ENCODE peak calls at places on chromosomes 4 and X, in seven cellular contexts. S, E, T, G, U, D and H are unnamed samples.

GRCh38 chr4:4326136-4326535 is 36.1 kb downstream of the ZBTB49 start:
- DNase-seq in U (no peak), T (no peak), E (no peak), G (no peak), D (no peak), S (no peak), H (no peak)

GRCh38 chr4:98421106-98421505 is 159.9 kb downstream of the RAP1GDS1 start:
- DNase-seq in T (no peak), E (no peak), D (no peak), U (no peak), G (no peak), S (no peak), H (no peak)

GRCh38 chr4:153528705-153529493 is 62.7 kb downstream of the TMEM131L start:
- DNase-seq in T (peak), D (no peak), S (peak), U (no peak), E (no peak), G (no peak), H (no peak)

GRCh38 chrX:123976671-123977316 is 15.3 kb downstream of the STAG2 start:
- DNase-seq in T (peak), D (no peak), S (no peak), E (peak), G (peak), U (no peak), H (no peak)

GRCh38 chr4:48112017-48112667 is 21.9 kb downstream of the TXK start:
- DNase-seq in T (no peak), U (no peak), G (no peak), D (no peak), S (no peak), E (no peak), H (no peak)

GRCh38 chr4:156889616-156890594 is 81.7 kb downstream of the PDGFC start:
- DNase-seq in U (no peak), D (no peak), G (no peak), T (no peak), S (no peak), E (no peak), H (no peak)

GRCh38 chr4:85514117-85514516 is 39.2 kb downstream of the ARHGAP24 start:
- DNase-seq in G (no peak), U (no peak), T (no peak), S (no peak), E (no peak), D (no peak), H (no peak)

GRCh38 chrX:106306391-106306947 is 138.4 kb downstream of the PWWP3B start:
- DNase-seq in T (no peak), D (no peak), S (no peak), G (no peak), U (no peak), E (no peak), H (no peak)

GRCh38 chr4:3059090-3059428 is 15.3 kb downstream of the HTT-AS start:
- DNase-seq in E (no peak), D (no peak), U (peak), G (no peak), S (no peak), T (no peak), H (no peak)

GRCh38 chr4:173522874-173523395 is 7.1 kb downstream of the HAND2 start:
- DNase-seq in G (no peak), E (no peak), U (no peak), T (no peak), S (no peak), D (no peak), H (no peak)

GRCh38 chr4:138301536-138301935 is 59.4 kb upstream of the SLC7A11 start:
- DNase-seq in E (no peak), G (no peak), U (no peak), T (no peak), S (no peak), D (no peak), H (no peak)

GRCh38 chr4:17781072-17781830 is at the start of gene FAM184B:
- DNase-seq in E (no peak), D (no peak), U (no peak), S (peak), G (peak), T (no peak), H (peak)

GRCh38 chr4:39353478-39354177 is 12.5 kb downstream of the RFC1 start:
- DNase-seq in S (no peak), T (no peak), U (peak), D (peak), E (no peak), G (peak), H (peak)

GRCh38 chr4:52106701-52107100 is 55.6 kb downstream of the SPATA18 start:
- DNase-seq in T (no peak), G (no peak), E (no peak), D (no peak), U (no peak), S (no peak), H (no peak)

GRCh38 chrX:153870288-153870690 is 15.7 kb downstream of the L1CAM start:
- DNase-seq in E (no peak), U (no peak), G (no peak), D (no peak), T (no peak), S (no peak), H (peak)

GRCh38 chr4:85815796-85816459 is 341.0 kb downstream of the ARHGAP24 start:
- DNase-seq in T (no peak), G (no peak), E (no peak), U (no peak), D (no peak), S (no peak), H (no peak)

GRCh38 chr4:536351-536972 is 37.5 kb downstream of the PIGG start:
- DNase-seq in D (no peak), U (no peak), G (no peak), T (no peak), E (no peak), S (no peak), H (no peak)

GRCh38 chr4:52588771-52589591 is 70.1 kb downstream of the USP46 start:
- DNase-seq in S (no peak), U (no peak), E (no peak), T (no peak), G (no peak), D (no peak), H (no peak)

GRCh38 chrX:119266364-119266995 is 30.4 kb downstream of the PGRMC1 start:
- DNase-seq in U (no peak), T (peak), G (peak), D (no peak), S (no peak), E (peak), H (peak)

GRCh38 chrX:20388594-20388993 is 121.9 kb upstream of the RPS6KA3 start:
- DNase-seq in S (no peak), E (no peak), T (no peak), U (no peak), D (no peak), G (no peak), H (no peak)

GRCh38 chr4:87078987-87079469 is 141.4 kb downstream of the KLHL8 start:
- DNase-seq in S (no peak), T (no peak), E (no peak), D (no peak), G (no peak), U (no peak), H (no peak)

GRCh38 chr4:175504316-175504715 is 307.7 kb downstream of the GPM6A start:
- DNase-seq in E (no peak), G (no peak), U (no peak), D (no peak), S (no peak), T (no peak), H (no peak)

GRCh38 chr4:40185830-40186664 is 10.8 kb upstream of the RHOH start:
- DNase-seq in T (no peak), E (no peak), S (peak), D (peak), G (no peak), U (no peak), H (no peak)

GRCh38 chrX:119990409-119990994 is 47.0 kb upstream of the NKAP start:
- DNase-seq in E (no peak), T (no peak), D (no peak), G (no peak), S (peak), U (no peak), H (no peak)

GRCh38 chrX:102154218-102154860 is 1.4 kb downstream of the BEX5 start:
- DNase-seq in G (peak), D (no peak), T (no peak), E (no peak), S (peak), U (no peak), H (no peak)

GRCh38 chr4:183670251-183670650 is 11.2 kb downstream of the TRAPPC11 start:
- DNase-seq in D (no peak), U (no peak), S (no peak), T (no peak), E (no peak), G (no peak), H (no peak)

GRCh38 chrX:123859409-123859827 is 435 bp upstream of the XIAP start:
- DNase-seq in T (no peak), D (peak), U (no peak), G (peak), S (peak), E (no peak), H (no peak)

GRCh38 chr4:80266267-80266901 is at the start of gene FGF5:
- DNase-seq in S (peak), T (peak), D (no peak), E (no peak), U (peak), G (peak), H (no peak)

GRCh38 chrX:154021131-154021611 is 1.5 kb upstream of the IRAK1 start:
- DNase-seq in U (no peak), D (no peak), E (no peak), S (no peak), G (no peak), T (peak), H (no peak)

GRCh38 chr4:84258905-84259830 is 239.9 kb downstream of the NKX6-1 start:
- DNase-seq in U (no peak), E (peak), G (no peak), T (peak), D (peak), S (peak), H (no peak)

GRCh38 chrX:154025230-154025629 is 5.5 kb upstream of the IRAK1 start:
- DNase-seq in G (no peak), S (no peak), D (no peak), E (no peak), U (no peak), T (no peak), H (no peak)

GRCh38 chr4:101128473-101128872 is 218.9 kb downstream of the PPP3CA start:
- DNase-seq in S (no peak), D (no peak), U (no peak), T (no peak), G (no peak), E (no peak), H (no peak)

GRCh38 chr4:101125045-101125713 is 222.1 kb downstream of the PPP3CA start:
- DNase-seq in G (no peak), S (no peak), D (no peak), U (no peak), T (no peak), E (no peak), H (no peak)

GRCh38 chr4:101127176-101127790 is 220.0 kb downstream of the PPP3CA start:
- DNase-seq in G (no peak), T (no peak), U (no peak), S (no peak), E (no peak), D (no peak), H (no peak)

GRCh38 chr4:101123231-101123630 is 224.1 kb downstream of the PPP3CA start:
- DNase-seq in U (no peak), G (no peak), T (no peak), S (no peak), D (no peak), E (no peak), H (no peak)

DNA sequence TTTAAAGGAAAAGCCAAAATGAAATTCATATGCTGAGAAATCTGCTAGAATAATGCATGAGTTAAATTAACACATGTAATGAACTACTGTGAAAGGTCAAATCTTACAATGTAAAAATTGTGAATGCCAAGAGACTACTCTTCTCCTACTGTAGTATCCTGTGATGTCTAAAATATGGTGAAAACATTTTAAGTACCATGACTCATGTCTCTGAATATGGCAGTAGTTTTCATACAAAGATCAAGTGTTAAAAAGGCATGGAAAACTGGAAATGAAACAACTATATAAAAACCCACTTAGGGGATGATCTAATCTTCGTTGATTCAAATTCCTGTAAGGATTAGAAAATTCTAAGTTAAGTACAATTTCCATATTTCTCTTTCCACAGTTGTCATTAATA is 221.3 kb downstream of the PPP3CA start:
- DNase-seq in U (no peak), S (no peak), T (no peak), G (no peak), D (no peak), E (no peak), H (no peak)
- TF ChIP-seq TAF1 in U (no peak), S (no peak), T (no peak), G (no peak), D (no peak), E (no peak), H (no peak)

GRCh38 chr4:74228691-74229640 is 71.0 kb downstream of the MTHFD2L start:
- DNase-seq in U (no peak), E (peak), D (no peak), G (peak), S (peak), T (peak), H (no peak)

GRCh38 chr4:74235135-74235534 is 73.1 kb upstream of the EPGN start:
- DNase-seq in S (no peak), E (no peak), D (no peak), T (no peak), U (no peak), G (no peak), H (no peak)

DNA sequence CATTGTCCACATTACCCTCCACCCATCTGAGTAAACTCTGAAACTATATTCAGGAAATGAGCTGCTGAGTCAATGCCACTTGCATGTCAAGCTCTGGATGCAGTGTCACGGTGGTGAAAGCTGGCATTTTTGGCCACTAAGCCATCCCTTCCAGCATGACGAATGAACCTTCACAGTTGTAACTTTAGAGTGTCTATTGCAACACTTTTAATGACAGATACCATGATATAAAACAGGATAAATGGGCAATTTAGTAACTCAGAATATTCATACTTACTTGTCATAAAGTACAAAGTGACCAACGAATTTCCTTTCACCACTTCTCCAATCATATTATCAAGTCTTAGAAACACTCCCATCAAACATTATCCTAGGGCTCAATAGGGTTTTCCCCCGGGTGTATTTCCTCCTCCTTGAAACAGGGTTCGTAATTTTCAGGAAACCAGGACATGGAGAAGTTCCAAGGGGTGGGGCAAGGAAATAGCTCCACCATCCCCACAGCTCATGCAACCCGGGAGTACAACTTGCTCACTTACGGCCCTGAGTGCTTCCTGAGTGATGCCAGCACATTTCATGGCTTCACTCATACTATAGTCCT is 73.1 kb downstream of the MTHFD2L start:
- DNase-seq in T (no peak), G (no peak), S (no peak), U (no peak), D (no peak), E (no peak), H (no peak)
- TF ChIP-seq POLR2AphosphoS5 in T (no peak), G (no peak), S (no peak), U (no peak), D (no peak), E (no peak), H (no peak)

GRCh38 chr4:171746418-171746817 is 66.8 kb upstream of the GALNTL6 start:
- DNase-seq in E (no peak), G (no peak), U (no peak), S (no peak), T (no peak), D (no peak), H (no peak)
- TF ChIP-seq TAF1 in E (no peak), G (no peak), U (no peak), S (no peak), T (no peak), D (no peak), H (no peak)

GRCh38 chr4:109233585-109233984 is 68.9 kb downstream of the COL25A1 start:
- DNase-seq in D (no peak), G (no peak), S (no peak), E (no peak), T (no peak), U (no peak), H (no peak)
- TF ChIP-seq POLR2AphosphoS5 in D (no peak), G (no peak), S (no peak), E (no peak), T (no peak), U (no peak), H (no peak)

GRCh38 chr4:151992755-151993154 is 231.9 kb upstream of the GATB start:
- DNase-seq in T (no peak), S (no peak), G (no peak), E (no peak), U (no peak), D (no peak), H (no peak)
- TF ChIP-seq TAF1 in T (no peak), S (no peak), G (no peak), E (no peak), U (no peak), D (no peak), H (no peak)

GRCh38 chr4:128371004-128371777 is 83.6 kb upstream of the PGRMC2 start:
- DNase-seq in U (no peak), E (no peak), S (no peak), D (no peak), G (no peak), T (no peak), H (no peak)
- TF ChIP-seq POLR2AphosphoS5 in U (no peak), E (no peak), S (no peak), D (no peak), G (no peak), T (no peak), H (no peak)

DNA sequence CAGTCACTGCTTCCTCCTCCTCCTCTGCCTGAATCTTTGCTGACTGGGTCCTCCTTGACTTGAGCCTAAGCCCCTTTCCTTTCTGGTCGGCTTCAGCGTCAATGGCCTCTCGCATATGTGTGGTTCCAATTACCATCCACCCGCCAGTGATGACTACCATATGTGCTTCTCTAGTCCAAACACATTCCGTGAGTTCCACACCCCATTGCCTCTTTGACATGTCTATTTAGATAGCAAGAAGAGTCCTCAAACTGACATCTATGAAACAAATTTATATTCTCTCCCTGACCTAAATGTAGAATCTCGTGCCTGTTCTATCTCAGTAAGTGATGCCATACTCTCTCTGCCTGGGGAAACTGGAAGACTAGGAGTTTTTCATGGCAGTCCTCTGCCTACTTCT is 19.7 kb downstream of the MXRA5 start:
- DNase-seq in E (no peak), D (no peak), U (no peak), S (no peak), T (no peak), G (no peak), H (no peak)
- TF ChIP-seq TAF1 in E (no peak), D (no peak), U (no peak), S (no peak), T (no peak), G (no peak), H (no peak)

GRCh38 chr4:109815151-109816081 is at the start of gene GAR1:
- DNase-seq in D (peak), T (peak), U (peak), S (peak), E (peak), G (peak), H (peak)
- TF ChIP-seq POLR2AphosphoS5 in D (peak), T (peak), U (peak), S (peak), E (no peak), G (peak), H (peak)

GRCh38 chrX:45851434-45851991 is 650.8 kb upstream of the DIPK2B start:
- DNase-seq in T (no peak), U (no peak), D (no peak), G (peak), E (no peak), S (peak), H (no peak)
- TF ChIP-seq TAF1 in T (no peak), U (no peak), D (no peak), G (peak), E (no peak), S (no peak), H (no peak)

GRCh38 chrX:9466711-9467110 is 1.9 kb downstream of the TBL1X start:
- DNase-seq in E (no peak), U (no peak), T (no peak), S (no peak), D (no peak), G (no peak), H (no peak)

GRCh38 chrX:9466115-9466495 is 1.2 kb downstream of the TBL1X start:
- DNase-seq in T (peak), E (no peak), S (peak), D (no peak), G (peak), U (peak), H (peak)

GRCh38 chrX:9467181-9467580 is 2.3 kb downstream of the TBL1X start:
- DNase-seq in D (no peak), T (no peak), S (no peak), G (no peak), U (no peak), E (no peak), H (no peak)

GRCh38 chrX:9465380-9466114 is 689 bp downstream of the TBL1X start:
- DNase-seq in U (peak), E (no peak), D (no peak), T (peak), S (peak), G (peak), H (peak)

GRCh38 chrX:9464435-9465371 is at the start of gene TBL1X:
- DNase-seq in U (peak), G (peak), E (peak), S (peak), T (peak), D (no peak), H (peak)
- TF ChIP-seq POLR2AphosphoS5 in U (no peak), G (no peak), E (no peak), S (no peak), T (no peak), D (no peak), H (no peak)